ENCODE peak calls at places on chromosomes 11 and 22, in nine cellular contexts. One of them, this sample, is unnamed.

GRCh38 chr22:50074551-50075042 is 10.6 kb downstream of the MLC1 start:
- DNase-seq in M059J: no peak
- DNase-seq in stimulated activated CD4-positive, alpha-beta T cell treated with anti-CD3 and anti-CD28 coated beads, Interleukin-12 subunit alpha, Interleukin-12 subunit beta, amount 100 ng/mL, for 4 hours: no peak
- DNase-seq in astrocyte of the cerebellum: no peak
- DNase-seq in NT2/D1: no peak
- DNase-seq in GM12878: no peak
- DNase-seq in body of pancreas: peak
- DNase-seq in NCI-H460: no peak
- DNase-seq in dermis blood vessel endothelial cell: peak
- DNase-seq in this sample: no peak

GRCh38 chr11:13940611-13941256 is 21.8 kb upstream of the SPON1 start:
- DNase-seq in dermis blood vessel endothelial cell: no peak
- DNase-seq in M059J: peak
- DNase-seq in GM12878: no peak
- DNase-seq in NCI-H460: no peak
- DNase-seq in astrocyte of the cerebellum: no peak
- DNase-seq in stimulated activated CD4-positive, alpha-beta T cell treated with anti-CD3 and anti-CD28 coated beads, Interleukin-12 subunit alpha, Interleukin-12 subunit beta, amount 100 ng/mL, for 4 hours: no peak
- DNase-seq in NT2/D1: no peak
- DNase-seq in body of pancreas: no peak
- DNase-seq in this sample: no peak

GRCh38 chr22:29342577-29343312 is 27.2 kb upstream of the RASL10A start:
- DNase-seq in dermis blood vessel endothelial cell: no peak
- DNase-seq in NCI-H460: no peak
- DNase-seq in body of pancreas: peak
- DNase-seq in M059J: no peak
- DNase-seq in astrocyte of the cerebellum: no peak
- DNase-seq in GM12878: no peak
- DNase-seq in stimulated activated CD4-positive, alpha-beta T cell treated with anti-CD3 and anti-CD28 coated beads, Interleukin-12 subunit alpha, Interleukin-12 subunit beta, amount 100 ng/mL, for 4 hours: no peak
- DNase-seq in NT2/D1: no peak
- DNase-seq in this sample: no peak

GRCh38 chr11:73866586-73866996 is 10.1 kb downstream of the COA4 start:
- DNase-seq in M059J: peak
- DNase-seq in dermis blood vessel endothelial cell: peak
- DNase-seq in astrocyte of the cerebellum: no peak
- DNase-seq in body of pancreas: no peak
- DNase-seq in NT2/D1: no peak
- DNase-seq in stimulated activated CD4-positive, alpha-beta T cell treated with anti-CD3 and anti-CD28 coated beads, Interleukin-12 subunit alpha, Interleukin-12 subunit beta, amount 100 ng/mL, for 4 hours: no peak
- DNase-seq in GM12878: no peak
- DNase-seq in NCI-H460: peak
- DNase-seq in this sample: peak

GRCh38 chr11:118923721-118924587 is 1.8 kb downstream of the BCL9L start:
- DNase-seq in M059J: peak
- DNase-seq in stimulated activated CD4-positive, alpha-beta T cell treated with anti-CD3 and anti-CD28 coated beads, Interleukin-12 subunit alpha, Interleukin-12 subunit beta, amount 100 ng/mL, for 4 hours: no peak
- DNase-seq in GM12878: no peak
- DNase-seq in NCI-H460: no peak
- DNase-seq in body of pancreas: peak
- DNase-seq in astrocyte of the cerebellum: no peak
- DNase-seq in NT2/D1: no peak
- DNase-seq in dermis blood vessel endothelial cell: no peak
- DNase-seq in this sample: no peak

GRCh38 chr22:37661160-37661924 is 2.8 kb downstream of the PDXP start:
- DNase-seq in NT2/D1: no peak
- DNase-seq in GM12878: no peak
- DNase-seq in M059J: no peak
- DNase-seq in astrocyte of the cerebellum: peak
- DNase-seq in body of pancreas: no peak
- DNase-seq in stimulated activated CD4-positive, alpha-beta T cell treated with anti-CD3 and anti-CD28 coated beads, Interleukin-12 subunit alpha, Interleukin-12 subunit beta, amount 100 ng/mL, for 4 hours: no peak
- DNase-seq in NCI-H460: no peak
- DNase-seq in dermis blood vessel endothelial cell: peak
- DNase-seq in this sample: peak

GRCh38 chr11:47566166-47566546 is 757 bp downstream of the PTPMT1 start:
- DNase-seq in NCI-H460: no peak
- DNase-seq in dermis blood vessel endothelial cell: peak
- DNase-seq in astrocyte of the cerebellum: no peak
- DNase-seq in NT2/D1: no peak
- DNase-seq in M059J: peak
- DNase-seq in stimulated activated CD4-positive, alpha-beta T cell treated with anti-CD3 and anti-CD28 coated beads, Interleukin-12 subunit alpha, Interleukin-12 subunit beta, amount 100 ng/mL, for 4 hours: no peak
- DNase-seq in body of pancreas: peak
- DNase-seq in GM12878: no peak
- DNase-seq in this sample: no peak

GRCh38 chr11:3616721-3617460 is 24.9 kb downstream of the ART5 start:
- DNase-seq in stimulated activated CD4-positive, alpha-beta T cell treated with anti-CD3 and anti-CD28 coated beads, Interleukin-12 subunit alpha, Interleukin-12 subunit beta, amount 100 ng/mL, for 4 hours: no peak
- DNase-seq in dermis blood vessel endothelial cell: peak
- DNase-seq in NT2/D1: no peak
- DNase-seq in GM12878: no peak
- DNase-seq in body of pancreas: no peak
- DNase-seq in astrocyte of the cerebellum: no peak
- DNase-seq in NCI-H460: no peak
- DNase-seq in M059J: no peak
- DNase-seq in this sample: no peak

GRCh38 chr11:84780689-84781293 is 846.4 kb downstream of the DLG2 start:
- DNase-seq in stimulated activated CD4-positive, alpha-beta T cell treated with anti-CD3 and anti-CD28 coated beads, Interleukin-12 subunit alpha, Interleukin-12 subunit beta, amount 100 ng/mL, for 4 hours: no peak
- DNase-seq in GM12878: no peak
- DNase-seq in dermis blood vessel endothelial cell: no peak
- DNase-seq in NCI-H460: peak
- DNase-seq in NT2/D1: peak
- DNase-seq in body of pancreas: no peak
- DNase-seq in M059J: peak
- DNase-seq in astrocyte of the cerebellum: peak
- DNase-seq in this sample: peak

GRCh38 chr11:19577849-19578619 is 134.6 kb upstream of the NAV2 start:
- DNase-seq in astrocyte of the cerebellum: peak
- DNase-seq in NCI-H460: no peak
- DNase-seq in M059J: peak
- DNase-seq in GM12878: no peak
- DNase-seq in body of pancreas: peak
- DNase-seq in dermis blood vessel endothelial cell: peak
- DNase-seq in NT2/D1: no peak
- DNase-seq in stimulated activated CD4-positive, alpha-beta T cell treated with anti-CD3 and anti-CD28 coated beads, Interleukin-12 subunit alpha, Interleukin-12 subunit beta, amount 100 ng/mL, for 4 hours: no peak
- DNase-seq in this sample: no peak

GRCh38 chr11:78310500-78310909 is 107.1 kb downstream of the GAB2 start:
- DNase-seq in NCI-H460: no peak
- DNase-seq in GM12878: peak
- DNase-seq in body of pancreas: peak
- DNase-seq in stimulated activated CD4-positive, alpha-beta T cell treated with anti-CD3 and anti-CD28 coated beads, Interleukin-12 subunit alpha, Interleukin-12 subunit beta, amount 100 ng/mL, for 4 hours: no peak
- DNase-seq in dermis blood vessel endothelial cell: no peak
- DNase-seq in astrocyte of the cerebellum: peak
- DNase-seq in M059J: no peak
- DNase-seq in NT2/D1: no peak
- DNase-seq in this sample: peak

GRCh38 chr11:119011476-119011875 is 6.7 kb downstream of the RPS25 start:
- DNase-seq in dermis blood vessel endothelial cell: no peak
- DNase-seq in NCI-H460: no peak
- DNase-seq in M059J: no peak
- DNase-seq in astrocyte of the cerebellum: no peak
- DNase-seq in NT2/D1: no peak
- DNase-seq in GM12878: no peak
- DNase-seq in body of pancreas: peak
- DNase-seq in stimulated activated CD4-positive, alpha-beta T cell treated with anti-CD3 and anti-CD28 coated beads, Interleukin-12 subunit alpha, Interleukin-12 subunit beta, amount 100 ng/mL, for 4 hours: no peak
- DNase-seq in this sample: no peak

GRCh38 chr11:65710424-65710823 is 1.6 kb upstream of the KAT5 start:
- DNase-seq in NT2/D1: no peak
- DNase-seq in body of pancreas: no peak
- DNase-seq in astrocyte of the cerebellum: no peak
- DNase-seq in NCI-H460: no peak
- DNase-seq in dermis blood vessel endothelial cell: no peak
- DNase-seq in stimulated activated CD4-positive, alpha-beta T cell treated with anti-CD3 and anti-CD28 coated beads, Interleukin-12 subunit alpha, Interleukin-12 subunit beta, amount 100 ng/mL, for 4 hours: no peak
- DNase-seq in GM12878: no peak
- DNase-seq in M059J: no peak
- DNase-seq in this sample: no peak

GRCh38 chr11:119739975-119740374 is 11.0 kb upstream of the NECTIN1 start:
- DNase-seq in dermis blood vessel endothelial cell: no peak
- DNase-seq in M059J: no peak
- DNase-seq in astrocyte of the cerebellum: no peak
- DNase-seq in NT2/D1: no peak
- DNase-seq in GM12878: no peak
- DNase-seq in NCI-H460: no peak
- DNase-seq in body of pancreas: peak
- DNase-seq in stimulated activated CD4-positive, alpha-beta T cell treated with anti-CD3 and anti-CD28 coated beads, Interleukin-12 subunit alpha, Interleukin-12 subunit beta, amount 100 ng/mL, for 4 hours: no peak
- DNase-seq in this sample: no peak

GRCh38 chr11:83659466-83659865 is 373.3 kb upstream of the CCDC90B start:
- DNase-seq in astrocyte of the cerebellum: no peak
- DNase-seq in dermis blood vessel endothelial cell: no peak
- DNase-seq in M059J: no peak
- DNase-seq in NT2/D1: no peak
- DNase-seq in NCI-H460: no peak
- DNase-seq in GM12878: no peak
- DNase-seq in stimulated activated CD4-positive, alpha-beta T cell treated with anti-CD3 and anti-CD28 coated beads, Interleukin-12 subunit alpha, Interleukin-12 subunit beta, amount 100 ng/mL, for 4 hours: no peak
- DNase-seq in body of pancreas: no peak
- DNase-seq in this sample: no peak

GRCh38 chr11:62394825-62395538 is 23.9 kb upstream of the SCGB1A1 start:
- DNase-seq in GM12878: peak
- DNase-seq in M059J: peak
- DNase-seq in dermis blood vessel endothelial cell: peak
- DNase-seq in NCI-H460: peak
- DNase-seq in body of pancreas: peak
- DNase-seq in astrocyte of the cerebellum: peak
- DNase-seq in NT2/D1: peak
- DNase-seq in stimulated activated CD4-positive, alpha-beta T cell treated with anti-CD3 and anti-CD28 coated beads, Interleukin-12 subunit alpha, Interleukin-12 subunit beta, amount 100 ng/mL, for 4 hours: no peak
- DNase-seq in this sample: no peak

GRCh38 chr22:45429424-45429823 is 15.9 kb downstream of the RIBC2 start:
- DNase-seq in NT2/D1: no peak
- DNase-seq in body of pancreas: no peak
- DNase-seq in astrocyte of the cerebellum: no peak
- DNase-seq in GM12878: no peak
- DNase-seq in dermis blood vessel endothelial cell: no peak
- DNase-seq in M059J: no peak
- DNase-seq in NCI-H460: no peak
- DNase-seq in stimulated activated CD4-positive, alpha-beta T cell treated with anti-CD3 and anti-CD28 coated beads, Interleukin-12 subunit alpha, Interleukin-12 subunit beta, amount 100 ng/mL, for 4 hours: no peak
- DNase-seq in this sample: no peak

GRCh38 chr22:36913431-36914382 is at the start of gene CSF2RB:
- DNase-seq in GM12878: no peak
- DNase-seq in stimulated activated CD4-positive, alpha-beta T cell treated with anti-CD3 and anti-CD28 coated beads, Interleukin-12 subunit alpha, Interleukin-12 subunit beta, amount 100 ng/mL, for 4 hours: no peak
- DNase-seq in astrocyte of the cerebellum: no peak
- DNase-seq in dermis blood vessel endothelial cell: peak
- DNase-seq in NCI-H460: no peak
- DNase-seq in NT2/D1: no peak
- DNase-seq in body of pancreas: peak
- DNase-seq in M059J: no peak
- DNase-seq in this sample: no peak

GRCh38 chr11:5550440-5551095 is 2.2 kb upstream of the OR52H1 start:
- DNase-seq in GM12878: peak
- DNase-seq in body of pancreas: no peak
- DNase-seq in NT2/D1: no peak
- DNase-seq in dermis blood vessel endothelial cell: no peak
- DNase-seq in NCI-H460: no peak
- DNase-seq in astrocyte of the cerebellum: peak
- DNase-seq in stimulated activated CD4-positive, alpha-beta T cell treated with anti-CD3 and anti-CD28 coated beads, Interleukin-12 subunit alpha, Interleukin-12 subunit beta, amount 100 ng/mL, for 4 hours: no peak
- DNase-seq in M059J: peak
- DNase-seq in this sample: peak

GRCh38 chr11:77065878-77066228 is 918 bp upstream of the CAPN5 start:
- DNase-seq in stimulated activated CD4-positive, alpha-beta T cell treated with anti-CD3 and anti-CD28 coated beads, Interleukin-12 subunit alpha, Interleukin-12 subunit beta, amount 100 ng/mL, for 4 hours: peak
- DNase-seq in dermis blood vessel endothelial cell: peak
- DNase-seq in astrocyte of the cerebellum: no peak
- DNase-seq in NCI-H460: no peak
- DNase-seq in NT2/D1: no peak
- DNase-seq in M059J: no peak
- DNase-seq in body of pancreas: peak
- DNase-seq in GM12878: no peak
- DNase-seq in this sample: no peak

GRCh38 chr11:83538286-83538685 is 252.1 kb upstream of the CCDC90B start:
- DNase-seq in M059J: no peak
- DNase-seq in stimulated activated CD4-positive, alpha-beta T cell treated with anti-CD3 and anti-CD28 coated beads, Interleukin-12 subunit alpha, Interleukin-12 subunit beta, amount 100 ng/mL, for 4 hours: no peak
- DNase-seq in body of pancreas: no peak
- DNase-seq in NCI-H460: no peak
- DNase-seq in dermis blood vessel endothelial cell: no peak
- DNase-seq in GM12878: no peak
- DNase-seq in NT2/D1: no peak
- DNase-seq in astrocyte of the cerebellum: no peak
- DNase-seq in this sample: no peak

GRCh38 chr11:40281055-40281580 is 1178.3 kb downstream of the LRRC4C start:
- DNase-seq in NCI-H460: no peak
- DNase-seq in GM12878: no peak
- DNase-seq in body of pancreas: no peak
- DNase-seq in NT2/D1: no peak
- DNase-seq in astrocyte of the cerebellum: peak
- DNase-seq in M059J: peak
- DNase-seq in stimulated activated CD4-positive, alpha-beta T cell treated with anti-CD3 and anti-CD28 coated beads, Interleukin-12 subunit alpha, Interleukin-12 subunit beta, amount 100 ng/mL, for 4 hours: no peak
- DNase-seq in dermis blood vessel endothelial cell: no peak
- DNase-seq in this sample: no peak

GRCh38 chr22:47206819-47207218 is 444.4 kb downstream of the TBC1D22A start:
- DNase-seq in M059J: no peak
- DNase-seq in astrocyte of the cerebellum: no peak
- DNase-seq in NCI-H460: no peak
- DNase-seq in NT2/D1: no peak
- DNase-seq in stimulated activated CD4-positive, alpha-beta T cell treated with anti-CD3 and anti-CD28 coated beads, Interleukin-12 subunit alpha, Interleukin-12 subunit beta, amount 100 ng/mL, for 4 hours: no peak
- DNase-seq in dermis blood vessel endothelial cell: no peak
- DNase-seq in body of pancreas: no peak
- DNase-seq in GM12878: no peak
- DNase-seq in this sample: no peak

GRCh38 chr11:21142007-21142406 is 472.6 kb downstream of the NELL1 start:
- DNase-seq in astrocyte of the cerebellum: no peak
- DNase-seq in stimulated activated CD4-positive, alpha-beta T cell treated with anti-CD3 and anti-CD28 coated beads, Interleukin-12 subunit alpha, Interleukin-12 subunit beta, amount 100 ng/mL, for 4 hours: no peak
- DNase-seq in NCI-H460: no peak
- DNase-seq in NT2/D1: peak
- DNase-seq in M059J: no peak
- DNase-seq in GM12878: no peak
- DNase-seq in dermis blood vessel endothelial cell: no peak
- DNase-seq in body of pancreas: no peak
- DNase-seq in this sample: no peak

GRCh38 chr11:117807482-117808272 is 10.7 kb upstream of the DSCAML1 start:
- DNase-seq in dermis blood vessel endothelial cell: peak
- DNase-seq in NT2/D1: no peak
- DNase-seq in GM12878: no peak
- DNase-seq in NCI-H460: peak
- DNase-seq in body of pancreas: peak
- DNase-seq in astrocyte of the cerebellum: peak
- DNase-seq in stimulated activated CD4-positive, alpha-beta T cell treated with anti-CD3 and anti-CD28 coated beads, Interleukin-12 subunit alpha, Interleukin-12 subunit beta, amount 100 ng/mL, for 4 hours: peak
- DNase-seq in M059J: peak
- DNase-seq in this sample: no peak

GRCh38 chr11:122872046-122872445 is 10.5 kb upstream of the JHY start:
- DNase-seq in NCI-H460: no peak
- DNase-seq in M059J: peak
- DNase-seq in body of pancreas: no peak
- DNase-seq in NT2/D1: no peak
- DNase-seq in dermis blood vessel endothelial cell: no peak
- DNase-seq in astrocyte of the cerebellum: no peak
- DNase-seq in stimulated activated CD4-positive, alpha-beta T cell treated with anti-CD3 and anti-CD28 coated beads, Interleukin-12 subunit alpha, Interleukin-12 subunit beta, amount 100 ng/mL, for 4 hours: no peak
- DNase-seq in GM12878: no peak
- DNase-seq in this sample: no peak

GRCh38 chr22:44200855-44201550 is 20.3 kb downstream of the PARVG start:
- DNase-seq in body of pancreas: no peak
- DNase-seq in M059J: no peak
- DNase-seq in NCI-H460: no peak
- DNase-seq in astrocyte of the cerebellum: no peak
- DNase-seq in dermis blood vessel endothelial cell: no peak
- DNase-seq in GM12878: no peak
- DNase-seq in NT2/D1: no peak
- DNase-seq in stimulated activated CD4-positive, alpha-beta T cell treated with anti-CD3 and anti-CD28 coated beads, Interleukin-12 subunit alpha, Interleukin-12 subunit beta, amount 100 ng/mL, for 4 hours: no peak
- DNase-seq in this sample: no peak

GRCh38 chr11:123511037-123511870 is 81.2 kb downstream of the GRAMD1B start:
- DNase-seq in NT2/D1: peak
- DNase-seq in dermis blood vessel endothelial cell: peak
- DNase-seq in stimulated activated CD4-positive, alpha-beta T cell treated with anti-CD3 and anti-CD28 coated beads, Interleukin-12 subunit alpha, Interleukin-12 subunit beta, amount 100 ng/mL, for 4 hours: peak
- DNase-seq in NCI-H460: peak
- DNase-seq in GM12878: no peak
- DNase-seq in M059J: peak
- DNase-seq in astrocyte of the cerebellum: peak
- DNase-seq in body of pancreas: peak
- DNase-seq in this sample: peak

GRCh38 chr11:73939096-73939495 is 11.7 kb upstream of the DNAJB13 start:
- DNase-seq in dermis blood vessel endothelial cell: no peak
- DNase-seq in GM12878: no peak
- DNase-seq in M059J: peak
- DNase-seq in NT2/D1: no peak
- DNase-seq in stimulated activated CD4-positive, alpha-beta T cell treated with anti-CD3 and anti-CD28 coated beads, Interleukin-12 subunit alpha, Interleukin-12 subunit beta, amount 100 ng/mL, for 4 hours: no peak
- DNase-seq in NCI-H460: no peak
- DNase-seq in astrocyte of the cerebellum: no peak
- DNase-seq in body of pancreas: no peak
- DNase-seq in this sample: no peak

GRCh38 chr22:28956506-28956905 is 73.1 kb downstream of the ZNRF3 start:
- DNase-seq in astrocyte of the cerebellum: no peak
- DNase-seq in body of pancreas: no peak
- DNase-seq in GM12878: no peak
- DNase-seq in NT2/D1: no peak
- DNase-seq in stimulated activated CD4-positive, alpha-beta T cell treated with anti-CD3 and anti-CD28 coated beads, Interleukin-12 subunit alpha, Interleukin-12 subunit beta, amount 100 ng/mL, for 4 hours: no peak
- DNase-seq in dermis blood vessel endothelial cell: no peak
- DNase-seq in M059J: no peak
- DNase-seq in NCI-H460: no peak
- DNase-seq in this sample: no peak

GRCh38 chr22:37492428-37493344 is 6.5 kb upstream of the MFNG start:
- DNase-seq in M059J: peak
- DNase-seq in GM12878: no peak
- DNase-seq in body of pancreas: no peak
- DNase-seq in stimulated activated CD4-positive, alpha-beta T cell treated with anti-CD3 and anti-CD28 coated beads, Interleukin-12 subunit alpha, Interleukin-12 subunit beta, amount 100 ng/mL, for 4 hours: peak
- DNase-seq in NT2/D1: no peak
- DNase-seq in dermis blood vessel endothelial cell: peak
- DNase-seq in NCI-H460: no peak
- DNase-seq in astrocyte of the cerebellum: no peak
- DNase-seq in this sample: peak

This sample was measured in non-pigmented ciliary epithelial cell.